ENCODE peak calls at places on chromosomes 5 and 9, in seven cellular contexts. P is heart right ventricle, K is pancreas, N is gastrocnemius medialis, O is heart left ventricle, C is RWPE2, H is GM23338. T is an unnamed sample. For H3K4me1, the result is how much of the 10 kb centered on the place peaks cover.

GRCh38 chr5:60722416-60722815 is 22.4 kb upstream of the DEPDC1B start:
- DNase-seq in P (no peak), K (no peak), N (no peak), O (no peak), C (no peak), H (no peak), T (no peak)

GRCh38 chr9:20286154-20286553 is 336.1 kb downstream of the MLLT3 start:
- DNase-seq in P (no peak), K (no peak), N (no peak), O (no peak), C (no peak), H (no peak), T (no peak)

GRCh38 chr9:77848897-77849296 is 182.7 kb downstream of the GNAQ start:
- DNase-seq in P (peak), K (no peak), N (peak), O (no peak), C (no peak), H (no peak), T (peak)

GRCh38 chr9:125429476-125430160 is 168.0 kb downstream of the GAPVD1 start:
- DNase-seq in P (no peak), K (no peak), N (no peak), O (no peak), C (no peak), H (no peak), T (no peak)

GRCh38 chr9:114307323-114308250 is 15.3 kb upstream of the ORM1 start:
- DNase-seq in P (no peak), K (peak), N (no peak), O (no peak), C (peak), H (no peak), T (no peak)

GRCh38 chr5:66425842-66426241 is 170.4 kb upstream of the MAST4 start:
- DNase-seq in P (no peak), K (no peak), N (no peak), O (no peak), C (no peak), H (no peak), T (no peak)

GRCh38 chr9:38315085-38315595 is 77.4 kb upstream of the ALDH1B1 start:
- DNase-seq in P (no peak), K (no peak), N (no peak), O (no peak), C (no peak), H (no peak), T (no peak)

GRCh38 chr5:1054799-1055775 is 46.5 kb downstream of the NKD2 start:
- DNase-seq in P (peak), K (no peak), N (no peak), O (no peak), C (no peak), H (peak), T (no peak)

GRCh38 chr9:117427357-117427913 is 12.6 kb upstream of the ASTN2 start:
- DNase-seq in P (no peak), K (no peak), N (no peak), O (no peak), C (no peak), H (no peak), T (no peak)

GRCh38 chr9:134963546-134963945 is 45.8 kb upstream of the FCN1 start:
- DNase-seq in P (no peak), K (no peak), N (no peak), O (peak), C (peak), H (no peak), T (no peak)

GRCh38 chr5:172800088-172800551 is 29.1 kb upstream of the DUSP1 start:
- DNase-seq in P (peak), K (peak), N (no peak), O (peak), C (peak), H (no peak), T (peak)

GRCh38 chr9:84163227-84163626 is 177.3 kb downstream of the SLC28A3 start:
- DNase-seq in P (no peak), K (no peak), N (no peak), O (no peak), C (no peak), H (no peak), T (no peak)

GRCh38 chr5:168304349-168304748 is 12.9 kb downstream of the WWC1 start:
- DNase-seq in P (no peak), K (no peak), N (no peak), O (no peak), C (no peak), H (no peak), T (no peak)

GRCh38 chr9:130118841-130119520 is 53.2 kb upstream of the NCS1 start:
- DNase-seq in P (no peak), K (no peak), N (no peak), O (no peak), C (no peak), H (peak), T (no peak)

GRCh38 chr9:15426019-15426418 is 3.3 kb downstream of the SNAPC3 start:
- DNase-seq in P (no peak), K (no peak), N (no peak), O (no peak), C (no peak), H (no peak), T (no peak)

GRCh38 chr9:114470581-114470980 is 34.7 kb downstream of the WHRN start:
- DNase-seq in P (no peak), K (no peak), N (no peak), O (no peak), C (no peak), H (no peak), T (no peak)

GRCh38 chr5:54186912-54187445 is 123.4 kb downstream of the ARL15 start:
- DNase-seq in P (peak), K (no peak), N (no peak), O (peak), C (no peak), H (peak), T (no peak)

GRCh38 chr9:129042016-129042415 is 5.6 kb downstream of the MIGA2 start:
- DNase-seq in P (no peak), K (no peak), N (no peak), O (no peak), C (no peak), H (no peak), T (no peak)

GRCh38 chr5:75167345-75167744 is 69.3 kb downstream of the ANKRD31 start:
- DNase-seq in P (no peak), K (no peak), N (no peak), O (no peak), C (no peak), H (peak), T (no peak)

GRCh38 chr5:97181856-97182545 is 1.0 kb downstream of the RIOK2 start:
- DNase-seq in P (no peak), K (no peak), N (no peak), O (no peak), C (no peak), H (no peak), T (no peak)

DNA sequence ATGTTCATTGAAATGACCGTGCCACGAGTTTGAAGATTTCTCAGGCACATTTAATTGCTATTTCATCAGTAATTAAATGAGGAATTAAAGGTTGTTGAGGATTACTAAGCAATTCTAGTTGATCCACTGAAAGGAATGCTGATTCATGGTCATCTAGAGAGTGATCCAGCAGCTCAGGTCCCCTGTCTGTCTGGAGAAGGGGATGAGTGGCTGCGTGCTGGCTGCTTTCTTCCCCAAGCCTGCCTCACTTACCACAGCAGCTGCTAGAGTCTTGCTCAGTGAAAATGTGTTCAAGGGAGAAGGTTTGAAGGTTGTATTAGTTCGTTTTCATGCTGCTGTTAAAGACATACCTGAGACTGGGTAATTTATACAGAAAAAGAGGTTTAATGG is 7.8 kb upstream of the TGFBI start:
- DNase-seq in P (no peak), K (no peak), N (no peak), O (no peak), C (peak), H (no peak), T (no peak)
- H3K4me1 ChIP-seq in P (under half), K (under half), N (under half), O (under half), C (under half), H (under half), T (under half)

GRCh38 chr5:43854697-43855292 is 251.8 kb downstream of the NNT start:
- DNase-seq in P (no peak), K (no peak), N (no peak), O (no peak), C (no peak), H (peak), T (no peak)
- TF ChIP-seq CTCF in P (no peak), K (no peak), N (no peak), O (no peak), C (no peak), H (no peak), T (no peak)

DNA sequence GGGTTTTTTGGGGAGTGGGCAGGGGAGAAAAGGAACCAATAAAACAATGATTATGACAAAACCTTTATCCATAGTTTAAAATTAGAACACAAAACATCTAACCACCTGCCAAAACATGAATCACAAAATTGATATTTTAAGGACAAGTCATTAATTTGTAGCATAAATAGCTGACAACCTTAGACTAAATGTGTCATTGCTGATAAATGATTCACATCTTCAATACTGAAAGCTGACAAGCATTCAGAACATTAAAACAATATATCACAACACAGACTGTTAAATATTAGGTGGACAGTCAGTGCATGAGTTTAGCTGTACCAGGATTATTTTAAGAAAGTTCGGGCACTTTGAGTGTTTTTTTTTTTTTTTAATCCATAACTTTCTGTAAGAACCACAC is 71.5 kb downstream of the NR3C1 start:
- DNase-seq in P (no peak), K (no peak), N (no peak), O (no peak), C (no peak), H (no peak), T (no peak)
- H3K4me1 ChIP-seq in P (under half), K (under half), N (half or more), O (under half), C (under half), H (under half), T (under half)

GRCh38 chr9:91557352-91557751 is 133.7 kb upstream of the NFIL3 start:
- DNase-seq in P (no peak), K (no peak), N (no peak), O (no peak), C (no peak), H (no peak), T (no peak)

GRCh38 chr9:91562412-91562811 is 138.8 kb upstream of the NFIL3 start:
- DNase-seq in P (no peak), K (no peak), N (no peak), O (no peak), C (no peak), H (no peak), T (no peak)

GRCh38 chr9:91560301-91560700 is 136.7 kb upstream of the NFIL3 start:
- DNase-seq in P (no peak), K (no peak), N (no peak), O (no peak), C (no peak), H (no peak), T (no peak)

GRCh38 chr9:91555132-91555531 is 131.5 kb upstream of the NFIL3 start:
- DNase-seq in P (no peak), K (no peak), N (no peak), O (no peak), C (no peak), H (no peak), T (no peak)

DNA sequence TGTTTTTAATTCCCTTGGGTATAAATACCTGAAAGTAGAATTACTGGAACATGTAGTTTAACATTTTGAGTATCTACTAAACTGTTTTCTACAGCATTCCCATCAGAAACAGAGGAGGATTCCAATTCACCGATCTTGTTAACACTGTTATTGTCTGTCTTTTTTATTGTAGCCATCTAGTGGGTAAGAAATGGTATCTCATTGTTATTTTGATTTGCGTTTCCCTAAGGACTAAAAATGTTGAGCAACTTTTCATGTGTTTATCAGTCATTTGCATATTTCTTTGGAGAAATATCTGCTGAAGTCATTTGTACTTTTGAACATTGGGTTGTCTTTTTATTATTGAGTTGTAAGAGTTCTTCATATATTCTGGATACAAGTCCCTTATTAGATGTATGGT is 135.2 kb upstream of the NFIL3 start:
- DNase-seq in P (no peak), K (no peak), N (no peak), O (no peak), C (no peak), H (no peak), T (no peak)
- TF ChIP-seq CTCF in P (no peak), K (no peak), N (no peak), O (no peak), C (no peak), H (no peak), T (no peak)